ENCODE peak calls at places on chromosomes 4 and X, in four cellular contexts. G is central memory CD8-positive, alpha-beta T cell; S is epithelial cell of esophagus; C is HEK293T. X is an unnamed sample.

GRCh38 chr4:39255266-39255665 is 72.9 kb downstream of the WDR19 start:
- DNase-seq in G (no peak), C (no peak), S (peak; percentile 68), X (no peak)

GRCh38 chr4:152513078-152513477 is 22.8 kb downstream of the FBXW7 start:
- DNase-seq in S (no peak), G (no peak), C (no peak), X (no peak)

GRCh38 chr4:177573487-177573886 is 131.2 kb upstream of the AGA start:
- DNase-seq in C (no peak), G (no peak), S (peak; percentile 91), X (no peak)

GRCh38 chr4:52560844-52561280 is 98.2 kb downstream of the USP46 start:
- DNase-seq in C (no peak), S (peak; percentile 88), G (no peak), X (no peak)

GRCh38 chr4:89509708-89510269 is 202.2 kb upstream of the GPRIN3 start:
- DNase-seq in C (no peak), G (no peak), S (peak; percentile 68), X (no peak)

GRCh38 chr4:156949373-156949814 is 22.2 kb downstream of the PDGFC start:
- DNase-seq in C (no peak), G (no peak), S (peak; percentile 79), X (no peak)

GRCh38 chr4:39502034-39502658 is 25.1 kb downstream of the UGDH start:
- DNase-seq in G (no peak), S (peak; percentile 69), C (no peak), X (no peak)

GRCh38 chr4:140839888-140840790 is 84.0 kb upstream of the TBC1D9 start:
- DNase-seq in G (no peak), C (no peak), S (no peak), X (no peak)

GRCh38 chr4:76108467-76109181 is 34.1 kb downstream of the ART3 start:
- DNase-seq in S (peak; percentile 45), C (peak; percentile 38), G (no peak), X (no peak)

GRCh38 chrX:12210196-12210815 is 72.0 kb downstream of the FRMPD4 start:
- DNase-seq in G (no peak), S (peak; percentile 48), C (no peak), X (no peak)

GRCh38 chr4:182486895-182487294 is 243.7 kb downstream of the TENM3 start:
- DNase-seq in G (no peak), C (no peak), S (no peak), X (no peak)

GRCh38 chrX:118128724-118129123 is 12.1 kb upstream of the KLHL13 start:
- DNase-seq in C (no peak), G (no peak), S (no peak), X (no peak)

GRCh38 chrX:141278306-141278705 is 36.0 kb upstream of the SPANXC start:
- DNase-seq in S (peak; percentile 24), G (no peak), C (peak; percentile 24), X (no peak)

GRCh38 chr4:179097741-179098140 is 1655.5 kb upstream of the AGA start:
- DNase-seq in G (no peak), S (peak; percentile 68), C (peak; percentile 6), X (no peak)

GRCh38 chr4:110638347-110638746 is 15.5 kb upstream of the PITX2 start:
- DNase-seq in C (no peak), G (no peak), S (no peak), X (no peak)

GRCh38 chr4:92381640-92382039 is 77.9 kb downstream of the GRID2 start:
- DNase-seq in C (no peak), G (no peak), S (no peak), X (no peak)

GRCh38 chr4:171929477-171929876 is 116.3 kb downstream of the GALNTL6 start:
- DNase-seq in C (no peak), G (no peak), S (no peak), X (no peak)

GRCh38 chr4:153242848-153243324 is 38.6 kb downstream of the TRIM2 start:
- DNase-seq in C (no peak), G (no peak), S (no peak), X (no peak)

GRCh38 chrX:13048265-13048664 is 3.8 kb upstream of the FAM9C start:
- DNase-seq in C (no peak), G (no peak), S (peak; percentile 76), X (no peak)

GRCh38 chr4:88761861-88762523 is 64.4 kb upstream of the NAP1L5 start:
- DNase-seq in S (no peak), G (no peak), C (no peak), X (no peak)

GRCh38 chr4:13432453-13432852 is 51.7 kb downstream of the RAB28 start:
- DNase-seq in S (no peak), G (no peak), C (no peak), X (no peak)

GRCh38 chr4:101421393-101421792 is 74.1 kb upstream of the PPP3CA start:
- DNase-seq in G (no peak), S (no peak), C (no peak), X (no peak)

GRCh38 chrX:38538134-38538533 is 23.2 kb upstream of the TSPAN7 start:
- DNase-seq in C (no peak), S (peak; percentile 60), G (no peak), X (no peak)

GRCh38 chr4:80266267-80266901 is at the start of gene FGF5:
- DNase-seq in C (peak; percentile 71), S (peak; percentile 92), G (no peak), X (no peak)

X was measured in lung.